ENCODE peak calls at places on chromosomes 16 and 17, in six cellular contexts. One of them, this sample, is unnamed.

GRCh38 chr16:19330801-19331484 is 45.4 kb downstream of the CLEC19A start:
- ATAC-seq in HepG2: peak; percentile 41
- ATAC-seq in upper lobe of left lung: peak; percentile 67
- ATAC-seq in A549: peak; percentile 93
- ATAC-seq in GM12878: no peak
- ATAC-seq in K562: peak; percentile 73
- ATAC-seq in this sample: peak; percentile 60

GRCh38 chr17:2972749-2973148 is 90.7 kb downstream of the OR1D5 start:
- ATAC-seq in HepG2: no peak
- ATAC-seq in upper lobe of left lung: no peak
- ATAC-seq in A549: peak; percentile 89
- ATAC-seq in GM12878: no peak
- ATAC-seq in K562: no peak
- ATAC-seq in this sample: no peak

GRCh38 chr16:1469693-1470201 is 5.1 kb downstream of the CLCN7 start:
- ATAC-seq in HepG2: no peak
- ATAC-seq in upper lobe of left lung: peak; percentile 48
- ATAC-seq in A549: no peak
- ATAC-seq in GM12878: peak; percentile 67
- ATAC-seq in K562: no peak
- ATAC-seq in this sample: no peak

GRCh38 chr17:1160591-1161041 is 19.2 kb downstream of the ABR start:
- ATAC-seq in HepG2: no peak
- ATAC-seq in upper lobe of left lung: no peak
- ATAC-seq in A549: no peak
- ATAC-seq in GM12878: no peak
- ATAC-seq in K562: peak; percentile 38
- ATAC-seq in this sample: no peak

GRCh38 chr16:46627746-46628145 is 6.6 kb upstream of the SHCBP1 start:
- ATAC-seq in HepG2: no peak
- ATAC-seq in upper lobe of left lung: no peak
- ATAC-seq in A549: no peak
- ATAC-seq in GM12878: no peak
- ATAC-seq in K562: no peak
- ATAC-seq in this sample: no peak

GRCh38 chr17:35052240-35052608 is 11.3 kb downstream of the RFFL start:
- ATAC-seq in HepG2: no peak
- ATAC-seq in upper lobe of left lung: no peak
- ATAC-seq in A549: no peak
- ATAC-seq in GM12878: peak; percentile 47
- ATAC-seq in K562: no peak
- ATAC-seq in this sample: no peak

GRCh38 chr16:91484-91883 is 13.5 kb downstream of the MPG start:
- ATAC-seq in HepG2: no peak
- ATAC-seq in upper lobe of left lung: no peak
- ATAC-seq in A549: no peak
- ATAC-seq in GM12878: no peak
- ATAC-seq in K562: peak; percentile 22
- ATAC-seq in this sample: no peak

GRCh38 chr16:81530814-81531213 is 86.2 kb downstream of the CMIP start:
- ATAC-seq in HepG2: no peak
- ATAC-seq in upper lobe of left lung: no peak
- ATAC-seq in A549: no peak
- ATAC-seq in GM12878: no peak
- ATAC-seq in K562: no peak
- ATAC-seq in this sample: no peak

GRCh38 chr17:67137026-67137370 is 92.6 kb downstream of the CACNG1 start:
- ATAC-seq in HepG2: no peak
- ATAC-seq in upper lobe of left lung: no peak
- ATAC-seq in A549: no peak
- ATAC-seq in GM12878: no peak
- ATAC-seq in K562: no peak
- ATAC-seq in this sample: no peak

GRCh38 chr16:47734987-47735594 is 274.0 kb downstream of the PHKB start:
- ATAC-seq in HepG2: peak; percentile 58
- ATAC-seq in upper lobe of left lung: peak; percentile 75
- ATAC-seq in A549: no peak
- ATAC-seq in GM12878: no peak
- ATAC-seq in K562: no peak
- ATAC-seq in this sample: no peak

GRCh38 chr16:68700120-68700519 is 37.0 kb upstream of the CDH1 start:
- ATAC-seq in HepG2: no peak
- ATAC-seq in upper lobe of left lung: no peak
- ATAC-seq in A549: no peak
- ATAC-seq in GM12878: no peak
- ATAC-seq in K562: no peak
- ATAC-seq in this sample: no peak

GRCh38 chr16:1113489-1113888 is 17.4 kb upstream of the C1QTNF8 start:
- ATAC-seq in HepG2: no peak
- ATAC-seq in upper lobe of left lung: no peak
- ATAC-seq in A549: no peak
- ATAC-seq in GM12878: no peak
- ATAC-seq in K562: no peak
- ATAC-seq in this sample: no peak

GRCh38 chr17:48850792-48851325 is 20.0 kb downstream of the CALCOCO2 start:
- ATAC-seq in HepG2: no peak
- ATAC-seq in upper lobe of left lung: no peak
- ATAC-seq in A549: no peak
- ATAC-seq in GM12878: no peak
- ATAC-seq in K562: no peak
- ATAC-seq in this sample: no peak

GRCh38 chr17:67713169-67713568 is 4.6 kb upstream of the NOL11 start:
- ATAC-seq in HepG2: no peak
- ATAC-seq in upper lobe of left lung: no peak
- ATAC-seq in A549: no peak
- ATAC-seq in GM12878: no peak
- ATAC-seq in K562: no peak
- ATAC-seq in this sample: no peak

GRCh38 chr17:29559640-29560039 is 7.2 kb downstream of the ABHD15 start:
- ATAC-seq in HepG2: no peak
- ATAC-seq in upper lobe of left lung: no peak
- ATAC-seq in A549: no peak
- ATAC-seq in GM12878: peak; percentile 11
- ATAC-seq in K562: no peak
- ATAC-seq in this sample: no peak

GRCh38 chr16:81940781-81941560 is 70.3 kb downstream of the SDR42E1 start:
- ATAC-seq in HepG2: peak; percentile 55
- ATAC-seq in upper lobe of left lung: no peak
- ATAC-seq in A549: peak; percentile 86
- ATAC-seq in GM12878: peak; percentile 35
- ATAC-seq in K562: peak; percentile 77
- ATAC-seq in this sample: no peak

GRCh38 chr16:12204601-12205000 is 228.1 kb downstream of the SNX29 start:
- ATAC-seq in HepG2: no peak
- ATAC-seq in upper lobe of left lung: no peak
- ATAC-seq in A549: no peak
- ATAC-seq in GM12878: no peak
- ATAC-seq in K562: no peak
- ATAC-seq in this sample: no peak

GRCh38 chr17:47253541-47254402 is at the start of gene ITGB3:
- ATAC-seq in HepG2: peak; percentile 96
- ATAC-seq in upper lobe of left lung: peak; percentile 87
- ATAC-seq in A549: peak; percentile 99
- ATAC-seq in GM12878: peak; percentile 93
- ATAC-seq in K562: peak; percentile 98
- ATAC-seq in this sample: peak; percentile 93

GRCh38 chr17:44322236-44322895 is 2.3 kb downstream of the SLC25A39 start:
- ATAC-seq in HepG2: no peak
- ATAC-seq in upper lobe of left lung: no peak
- ATAC-seq in A549: no peak
- ATAC-seq in GM12878: no peak
- ATAC-seq in K562: no peak
- ATAC-seq in this sample: no peak
- TF ChIP-seq CTCF in HepG2: no peak
- TF ChIP-seq CTCF in upper lobe of left lung: no peak
- TF ChIP-seq CTCF in A549: no peak
- TF ChIP-seq CTCF in GM12878: no peak
- TF ChIP-seq CTCF in K562: no peak
- TF ChIP-seq CTCF in this sample: no peak

GRCh38 chr17:39199986-39200879 is at the start of gene RPL19:
- ATAC-seq in HepG2: peak; percentile 63
- ATAC-seq in upper lobe of left lung: peak; percentile 84
- ATAC-seq in A549: peak; percentile 60
- ATAC-seq in GM12878: peak; percentile 65
- ATAC-seq in K562: peak; percentile 74
- ATAC-seq in this sample: peak; percentile 87
- TF ChIP-seq EP300 in HepG2: peak; percentile 11
- TF ChIP-seq EP300 in upper lobe of left lung: no peak
- TF ChIP-seq EP300 in A549: no peak
- TF ChIP-seq EP300 in GM12878: no peak
- TF ChIP-seq EP300 in K562: peak; percentile 39
- TF ChIP-seq EP300 in this sample: no peak

DNA sequence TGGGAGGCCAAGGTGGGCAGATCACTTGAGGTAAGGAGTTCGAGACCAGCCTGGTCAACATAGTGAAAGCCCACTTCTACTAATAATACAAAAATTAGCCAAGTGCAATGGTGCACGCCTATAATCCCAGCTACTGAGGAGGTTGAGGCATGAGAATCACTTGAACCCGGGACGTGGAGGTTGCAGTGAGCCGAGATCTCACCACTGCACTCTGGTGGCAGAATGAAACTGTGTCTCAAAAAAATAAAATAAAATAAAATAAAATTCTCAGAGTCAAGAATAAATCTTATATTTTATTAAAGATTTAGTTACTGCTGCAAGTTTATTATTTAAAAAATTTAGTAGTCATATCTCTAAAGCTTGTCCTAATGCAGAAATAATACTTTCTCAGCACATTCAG is 29.7 kb downstream of the ARL4D start:
- ATAC-seq in HepG2: no peak
- ATAC-seq in upper lobe of left lung: no peak
- ATAC-seq in A549: no peak
- ATAC-seq in GM12878: no peak
- ATAC-seq in K562: no peak
- ATAC-seq in this sample: no peak
- TF ChIP-seq CTCF in HepG2: no peak
- TF ChIP-seq CTCF in upper lobe of left lung: no peak
- TF ChIP-seq CTCF in A549: peak; percentile 36
- TF ChIP-seq CTCF in GM12878: no peak
- TF ChIP-seq CTCF in K562: no peak
- TF ChIP-seq CTCF in this sample: peak; percentile 38

GRCh38 chr17:68821860-68822693 is 133.1 kb downstream of the ABCA8 start:
- ATAC-seq in HepG2: peak; percentile 85
- ATAC-seq in upper lobe of left lung: no peak
- ATAC-seq in A549: peak; percentile 96
- ATAC-seq in GM12878: no peak
- ATAC-seq in K562: no peak
- ATAC-seq in this sample: no peak
- TF ChIP-seq EP300 in HepG2: peak; percentile 99
- TF ChIP-seq EP300 in upper lobe of left lung: no peak
- TF ChIP-seq EP300 in A549: peak; percentile 82
- TF ChIP-seq EP300 in GM12878: no peak
- TF ChIP-seq EP300 in K562: no peak
- TF ChIP-seq EP300 in this sample: no peak

This sample was measured in gastroesophageal sphincter.